ENCODE peak calls at places on chromosomes 3 and 15, in seven cellular contexts. P is CD4-positive, alpha-beta memory T cell; D is heart right ventricle; Y is psoas muscle; F is thyroid gland; N is endodermal cell; L is Peyer's patch. R is an unnamed sample. For H3K4me1, the result is how much of the 10 kb centered on the place peaks cover.

GRCh38 chr15:72136170-72137051 is 18.2 kb downstream of the SENP8 start:
- DNase-seq in P (no peak), D (no peak), Y (no peak), F (no peak), N (no peak), L (no peak), R (no peak)

GRCh38 chr15:85479071-85479647 is 98.8 kb downstream of the AKAP13 start:
- DNase-seq in P (no peak), D (no peak), Y (no peak), F (no peak), N (peak), L (no peak), R (no peak)

GRCh38 chr3:189664311-189664710 is 33.1 kb downstream of the TP63 start:
- DNase-seq in P (no peak), D (no peak), Y (no peak), F (no peak), N (no peak), L (no peak), R (peak)

GRCh38 chr15:25739687-25740121 is 123.4 kb downstream of the ATP10A start:
- DNase-seq in P (peak), D (no peak), Y (no peak), F (no peak), N (peak), L (peak), R (peak)

GRCh38 chr3:114634635-114635034 is 340.8 kb downstream of the TIGIT start:
- DNase-seq in P (no peak), D (no peak), Y (no peak), F (no peak), N (no peak), L (no peak), R (no peak)

GRCh38 chr3:143885803-143886427 is 37.6 kb upstream of the SLC9A9 start:
- DNase-seq in P (peak), D (no peak), Y (no peak), F (peak), N (peak), L (no peak), R (no peak)

GRCh38 chr15:44726568-44727461 is 9.5 kb upstream of the TRIM69 start:
- DNase-seq in P (peak), D (no peak), Y (no peak), F (no peak), N (peak), L (peak), R (peak)

GRCh38 chr15:100759698-100760356 is 119.8 kb upstream of the ALDH1A3 start:
- DNase-seq in P (no peak), D (no peak), Y (peak), F (no peak), N (peak), L (no peak), R (no peak)

GRCh38 chr15:67164401-67164791 is 90.1 kb downstream of the AAGAB start:
- DNase-seq in P (no peak), D (no peak), Y (no peak), F (peak), N (no peak), L (no peak), R (peak)

GRCh38 chr3:52089691-52090090 is 33.3 kb upstream of the DUSP7 start:
- DNase-seq in P (no peak), D (no peak), Y (peak), F (no peak), N (no peak), L (no peak), R (no peak)

GRCh38 chr15:57496946-57497944 is 94.5 kb upstream of the MYZAP start:
- DNase-seq in P (no peak), D (no peak), Y (no peak), F (peak), N (peak), L (no peak), R (no peak)

GRCh38 chr3:14411166-14411526 is 8.7 kb downstream of the SLC6A6 start:
- DNase-seq in P (no peak), D (no peak), Y (no peak), F (peak), N (no peak), L (no peak), R (no peak)
- H3K4me3 ChIP-seq in P (no peak), D (no peak), Y (no peak), F (no peak), N (no peak), L (no peak), R (no peak)

GRCh38 chr3:31880482-31881078 is 100.5 kb downstream of the OSBPL10 start:
- DNase-seq in P (no peak), D (no peak), Y (no peak), F (no peak), N (no peak), L (no peak), R (no peak)
- H3K27ac ChIP-seq in P (no peak), D (no peak), Y (no peak), F (no peak), N (no peak), L (no peak), R (no peak)

GRCh38 chr15:54456413-54456812 is 478.2 kb downstream of the UNC13C start:
- DNase-seq in P (no peak), D (no peak), Y (no peak), F (no peak), N (no peak), L (no peak), R (no peak)
- H3K4me1 ChIP-seq in P (under half), D (under half), Y (under half), F (under half), N (under half), L (under half), R (under half)

DNA sequence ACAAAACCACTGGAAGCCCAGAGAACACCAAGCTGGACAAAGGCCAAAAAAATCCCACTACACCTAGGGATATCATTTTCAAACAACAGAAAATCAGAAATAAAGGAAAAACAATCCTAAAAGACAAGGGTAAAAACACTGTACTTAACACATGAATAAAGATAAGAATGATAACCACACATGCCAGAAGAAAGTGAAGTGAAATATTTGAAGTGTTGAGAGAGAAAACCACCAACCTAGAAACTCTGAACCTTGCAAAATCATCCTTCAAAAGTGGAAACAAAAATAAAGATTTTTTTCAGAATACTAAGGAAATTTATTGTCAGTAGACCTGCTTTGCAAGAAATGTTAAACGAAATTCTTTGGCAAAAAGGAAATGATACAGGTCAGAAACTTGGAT is 45.1 kb downstream of the KPNA1 start:
- DNase-seq in P (no peak), D (no peak), Y (no peak), F (no peak), N (no peak), L (no peak), R (no peak)
- H3K4me3 ChIP-seq in P (no peak), D (no peak), Y (no peak), F (no peak), N (peak), L (no peak), R (no peak)

GRCh38 chr15:65533057-65533752 is 2.9 kb downstream of the HACD3 start:
- DNase-seq in P (no peak), D (no peak), Y (no peak), F (no peak), N (peak), L (no peak), R (no peak)
- H3K27ac ChIP-seq in P (no peak), D (no peak), Y (peak), F (peak), N (no peak), L (no peak), R (no peak)

GRCh38 chr3:118813472-118813871 is 221.2 kb downstream of the IGSF11 start:
- DNase-seq in P (no peak), D (no peak), Y (no peak), F (no peak), N (no peak), L (no peak), R (no peak)

GRCh38 chr3:118823626-118824025 is 211.0 kb downstream of the IGSF11 start:
- DNase-seq in P (no peak), D (no peak), Y (no peak), F (no peak), N (no peak), L (no peak), R (no peak)

GRCh38 chr3:118818386-118818785 is 216.3 kb downstream of the IGSF11 start:
- DNase-seq in P (no peak), D (no peak), Y (no peak), F (no peak), N (no peak), L (no peak), R (no peak)

DNA sequence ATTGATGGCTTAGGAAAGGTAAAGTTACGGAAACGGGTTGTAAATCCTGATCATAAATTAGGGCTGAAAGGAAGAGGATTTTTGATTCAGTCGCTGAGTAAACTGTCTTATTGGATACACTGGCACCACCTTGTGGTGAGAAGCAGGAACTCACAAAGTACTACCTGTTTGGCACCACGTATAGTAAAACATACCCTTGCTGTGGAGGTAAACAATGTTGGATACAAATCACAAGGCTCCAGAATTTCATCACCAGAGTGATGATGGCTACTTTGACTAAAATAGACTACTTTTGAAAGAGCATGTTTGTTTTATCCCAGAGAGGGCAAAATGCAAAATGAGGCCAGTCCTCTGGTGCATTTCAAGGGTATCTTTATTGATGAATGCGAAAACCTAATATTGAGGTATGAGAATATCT is 216.9 kb downstream of the IGSF11 start:
- DNase-seq in P (peak), D (no peak), Y (no peak), F (peak), N (peak), L (peak), R (no peak)
- H3K4me1 ChIP-seq in P (under half), D (under half), Y (under half), F (under half), N (under half), L (under half), R (under half)

DNA sequence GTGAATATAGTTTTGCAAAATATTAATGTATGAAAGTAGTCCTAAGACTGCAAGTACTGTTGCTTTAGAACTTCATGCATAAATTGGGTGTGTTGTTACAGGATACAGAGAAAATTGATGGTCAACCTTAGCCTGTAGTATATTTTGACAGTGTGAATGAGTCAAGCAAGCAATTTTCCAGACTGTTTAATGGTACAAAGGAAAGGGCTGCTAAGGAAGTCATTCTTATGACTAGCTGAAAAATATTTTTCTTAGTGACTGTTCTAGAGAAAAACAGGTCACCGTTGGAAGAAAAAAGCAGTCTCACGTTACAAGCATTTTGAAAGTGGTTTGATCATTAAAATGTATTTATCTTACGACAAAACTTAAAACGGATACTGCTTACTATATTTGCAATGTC is 49.2 kb downstream of the MBNL1 start:
- DNase-seq in P (no peak), D (no peak), Y (no peak), F (no peak), N (no peak), L (no peak), R (no peak)
- H3K4me3 ChIP-seq in P (no peak), D (no peak), Y (peak), F (no peak), N (no peak), L (no peak), R (no peak)

GRCh38 chr15:41423979-41424659 is 7.2 kb downstream of the RTF1 start:
- DNase-seq in P (no peak), D (no peak), Y (no peak), F (no peak), N (no peak), L (no peak), R (no peak)
- H3K27ac ChIP-seq in P (no peak), D (no peak), Y (no peak), F (no peak), N (no peak), L (no peak), R (no peak)

GRCh38 chr3:99921377-99921695 is 103.7 kb downstream of the CMSS1 start:
- DNase-seq in P (no peak), D (no peak), Y (no peak), F (no peak), N (no peak), L (no peak), R (no peak)
- H3K4me1 ChIP-seq in P (under half), D (under half), Y (under half), F (under half), N (under half), L (under half), R (under half)

DNA sequence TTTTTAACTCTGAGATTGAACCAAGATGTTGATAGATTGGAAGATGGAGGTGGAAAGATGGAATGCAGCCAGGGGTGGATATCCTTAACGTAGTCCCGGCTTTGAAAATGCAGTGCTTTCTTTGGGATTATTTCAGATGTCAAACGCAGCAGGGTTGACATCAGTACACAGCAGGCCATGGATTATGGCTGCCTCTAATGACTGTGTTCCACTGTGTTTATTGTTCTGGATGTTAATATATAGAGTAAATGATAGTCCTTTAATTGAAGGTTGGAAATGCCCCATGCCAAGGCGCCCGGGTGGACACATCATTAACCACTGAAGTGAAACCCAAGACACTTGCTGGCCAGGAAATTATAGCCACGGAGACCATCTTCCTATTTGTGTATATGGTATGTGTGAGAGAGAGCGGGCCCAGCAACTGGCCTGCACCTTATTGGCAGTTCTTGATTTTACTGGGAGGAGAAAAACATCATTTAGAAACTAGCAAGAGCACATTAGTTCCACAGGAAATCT is 254.8 kb upstream of the RASGRP1 start:
- DNase-seq in P (no peak), D (no peak), Y (no peak), F (no peak), N (no peak), L (no peak), R (no peak)
- H3K4me3 ChIP-seq in P (no peak), D (no peak), Y (no peak), F (no peak), N (no peak), L (no peak), R (no peak)